ENCODE peak calls at places on chromosome 18, in six cellular contexts. One of them, this sample, is unnamed.

GRCh38 chr18:74473976-74474375 is 16.9 kb upstream of the DIPK1C start:
- DNase-seq in fibroblast of pulmonary artery: no peak
- DNase-seq in foreskin fibroblast: no peak
- DNase-seq in cardiac muscle cell: no peak
- DNase-seq in foreskin keratinocyte: no peak
- DNase-seq in cardiac fibroblast: no peak
- DNase-seq in this sample: no peak

GRCh38 chr18:43341014-43341413 is 63.7 kb upstream of the SYT4 start:
- DNase-seq in foreskin fibroblast: no peak
- DNase-seq in foreskin keratinocyte: no peak
- DNase-seq in fibroblast of pulmonary artery: no peak
- DNase-seq in cardiac muscle cell: no peak
- DNase-seq in cardiac fibroblast: no peak
- DNase-seq in this sample: no peak

GRCh38 chr18:55592106-55592505 is 4.1 kb upstream of the TCF4 start:
- DNase-seq in fibroblast of pulmonary artery: no peak
- DNase-seq in cardiac fibroblast: no peak
- DNase-seq in cardiac muscle cell: no peak
- DNase-seq in foreskin keratinocyte: no peak
- DNase-seq in foreskin fibroblast: no peak
- DNase-seq in this sample: no peak

GRCh38 chr18:11031966-11032365 is 117.4 kb downstream of the PIEZO2 start:
- DNase-seq in foreskin fibroblast: no peak
- DNase-seq in cardiac muscle cell: no peak
- DNase-seq in cardiac fibroblast: no peak
- DNase-seq in foreskin keratinocyte: no peak
- DNase-seq in fibroblast of pulmonary artery: no peak
- DNase-seq in this sample: no peak

GRCh38 chr18:7447629-7448028 is 119.5 kb upstream of the PTPRM start:
- DNase-seq in cardiac muscle cell: no peak
- DNase-seq in fibroblast of pulmonary artery: no peak
- DNase-seq in foreskin keratinocyte: peak; percentile 25
- DNase-seq in cardiac fibroblast: no peak
- DNase-seq in foreskin fibroblast: no peak
- DNase-seq in this sample: no peak

GRCh38 chr18:13573750-13574149 is 152.6 kb downstream of the FAM210A start:
- DNase-seq in foreskin fibroblast: no peak
- DNase-seq in fibroblast of pulmonary artery: no peak
- DNase-seq in cardiac muscle cell: no peak
- DNase-seq in foreskin keratinocyte: no peak
- DNase-seq in cardiac fibroblast: no peak
- DNase-seq in this sample: no peak

GRCh38 chr18:66136039-66136438 is 385.2 kb downstream of the CDH7 start:
- DNase-seq in cardiac fibroblast: no peak
- DNase-seq in fibroblast of pulmonary artery: peak; percentile 3
- DNase-seq in cardiac muscle cell: no peak
- DNase-seq in foreskin fibroblast: no peak
- DNase-seq in foreskin keratinocyte: no peak
- DNase-seq in this sample: no peak

GRCh38 chr18:69854455-69854854 is 93.2 kb downstream of the CD226 start:
- DNase-seq in fibroblast of pulmonary artery: no peak
- DNase-seq in cardiac muscle cell: no peak
- DNase-seq in foreskin fibroblast: no peak
- DNase-seq in cardiac fibroblast: no peak
- DNase-seq in foreskin keratinocyte: no peak
- DNase-seq in this sample: no peak

GRCh38 chr18:11042247-11042646 is 107.1 kb downstream of the PIEZO2 start:
- DNase-seq in foreskin fibroblast: no peak
- DNase-seq in cardiac muscle cell: peak; percentile 49
- DNase-seq in foreskin keratinocyte: no peak
- DNase-seq in cardiac fibroblast: peak; percentile 15
- DNase-seq in fibroblast of pulmonary artery: peak; percentile 71
- DNase-seq in this sample: no peak

GRCh38 chr18:77069931-77070330 is 62.7 kb downstream of the MBP start:
- DNase-seq in foreskin keratinocyte: no peak
- DNase-seq in cardiac muscle cell: no peak
- DNase-seq in foreskin fibroblast: no peak
- DNase-seq in fibroblast of pulmonary artery: no peak
- DNase-seq in cardiac fibroblast: no peak
- DNase-seq in this sample: no peak

GRCh38 chr18:58373486-58373885 is 255.4 kb downstream of the ALPK2 start:
- DNase-seq in foreskin keratinocyte: no peak
- DNase-seq in foreskin fibroblast: no peak
- DNase-seq in cardiac fibroblast: no peak
- DNase-seq in fibroblast of pulmonary artery: no peak
- DNase-seq in cardiac muscle cell: no peak
- DNase-seq in this sample: no peak

GRCh38 chr18:32289480-32290075 is 99.7 kb downstream of the MEP1B start:
- DNase-seq in cardiac muscle cell: peak; percentile 84
- DNase-seq in fibroblast of pulmonary artery: peak; percentile 86
- DNase-seq in cardiac fibroblast: peak; percentile 86
- DNase-seq in foreskin fibroblast: peak; percentile 39
- DNase-seq in foreskin keratinocyte: no peak
- DNase-seq in this sample: peak; percentile 44

GRCh38 chr18:6731197-6731596 is 1.7 kb downstream of the ARHGAP28 start:
- DNase-seq in foreskin fibroblast: peak; percentile 95
- DNase-seq in foreskin keratinocyte: no peak
- DNase-seq in fibroblast of pulmonary artery: peak; percentile 38
- DNase-seq in cardiac muscle cell: peak; percentile 65
- DNase-seq in cardiac fibroblast: peak; percentile 69
- DNase-seq in this sample: peak; percentile 85

GRCh38 chr18:31750259-31750658 is 10.4 kb downstream of the SLC25A52 start:
- DNase-seq in foreskin keratinocyte: no peak
- DNase-seq in cardiac fibroblast: no peak
- DNase-seq in foreskin fibroblast: no peak
- DNase-seq in fibroblast of pulmonary artery: no peak
- DNase-seq in cardiac muscle cell: no peak
- DNase-seq in this sample: no peak

GRCh38 chr18:12278153-12278764 is 24.1 kb downstream of the CIDEA start:
- DNase-seq in foreskin fibroblast: no peak
- DNase-seq in foreskin keratinocyte: no peak
- DNase-seq in cardiac fibroblast: no peak
- DNase-seq in cardiac muscle cell: peak; percentile 29
- DNase-seq in fibroblast of pulmonary artery: peak; percentile 26
- DNase-seq in this sample: no peak

GRCh38 chr18:35918564-35918963 is 53.9 kb upstream of the RMP24 start:
- DNase-seq in foreskin keratinocyte: no peak
- DNase-seq in cardiac muscle cell: no peak
- DNase-seq in fibroblast of pulmonary artery: no peak
- DNase-seq in foreskin fibroblast: no peak
- DNase-seq in cardiac fibroblast: no peak
- DNase-seq in this sample: no peak

GRCh38 chr18:57802166-57802868 is 798 bp downstream of the ATP8B1 start:
- DNase-seq in cardiac fibroblast: no peak
- DNase-seq in cardiac muscle cell: no peak
- DNase-seq in foreskin fibroblast: no peak
- DNase-seq in fibroblast of pulmonary artery: no peak
- DNase-seq in foreskin keratinocyte: no peak
- DNase-seq in this sample: no peak

GRCh38 chr18:13577091-13577697 is 149.2 kb downstream of the FAM210A start:
- DNase-seq in foreskin fibroblast: peak; percentile 53
- DNase-seq in fibroblast of pulmonary artery: peak; percentile 3
- DNase-seq in cardiac muscle cell: peak; percentile 29
- DNase-seq in foreskin keratinocyte: no peak
- DNase-seq in cardiac fibroblast: peak; percentile 12
- DNase-seq in this sample: no peak

GRCh38 chr18:62812891-62813290 is 97.5 kb downstream of the PHLPP1 start:
- DNase-seq in cardiac muscle cell: no peak
- DNase-seq in foreskin keratinocyte: no peak
- DNase-seq in fibroblast of pulmonary artery: no peak
- DNase-seq in cardiac fibroblast: no peak
- DNase-seq in foreskin fibroblast: no peak
- DNase-seq in this sample: no peak

GRCh38 chr18:10739152-10739551 is 213.3 kb downstream of the NAPG start:
- DNase-seq in foreskin keratinocyte: no peak
- DNase-seq in foreskin fibroblast: no peak
- DNase-seq in cardiac fibroblast: peak; percentile 14
- DNase-seq in cardiac muscle cell: peak; percentile 49
- DNase-seq in fibroblast of pulmonary artery: peak; percentile 31
- DNase-seq in this sample: no peak

GRCh38 chr18:74264303-74265020 is 27.3 kb downstream of the CYB5A start:
- DNase-seq in foreskin keratinocyte: no peak
- DNase-seq in foreskin fibroblast: no peak
- DNase-seq in fibroblast of pulmonary artery: no peak
- DNase-seq in cardiac fibroblast: no peak
- DNase-seq in cardiac muscle cell: no peak
- DNase-seq in this sample: no peak

GRCh38 chr18:11392292-11392691 is 217.1 kb upstream of the SLC35G4 start:
- DNase-seq in fibroblast of pulmonary artery: no peak
- DNase-seq in cardiac fibroblast: no peak
- DNase-seq in cardiac muscle cell: no peak
- DNase-seq in foreskin keratinocyte: no peak
- DNase-seq in foreskin fibroblast: no peak
- DNase-seq in this sample: no peak

GRCh38 chr18:62118324-62118723 is 68.5 kb downstream of the PIGN start:
- DNase-seq in fibroblast of pulmonary artery: peak; percentile 88
- DNase-seq in foreskin fibroblast: peak; percentile 56
- DNase-seq in foreskin keratinocyte: no peak
- DNase-seq in cardiac muscle cell: peak; percentile 90
- DNase-seq in cardiac fibroblast: peak; percentile 92
- DNase-seq in this sample: peak; percentile 50

GRCh38 chr18:74522635-74523548 is 11.4 kb upstream of the CNDP1 start:
- DNase-seq in cardiac fibroblast: no peak
- DNase-seq in cardiac muscle cell: no peak
- DNase-seq in foreskin keratinocyte: no peak
- DNase-seq in fibroblast of pulmonary artery: no peak
- DNase-seq in foreskin fibroblast: no peak
- DNase-seq in this sample: no peak

GRCh38 chr18:59917422-59917821 is 17.6 kb downstream of the PMAIP1 start:
- DNase-seq in cardiac fibroblast: peak; percentile 65
- DNase-seq in fibroblast of pulmonary artery: peak; percentile 82
- DNase-seq in cardiac muscle cell: peak; percentile 73
- DNase-seq in foreskin keratinocyte: no peak
- DNase-seq in foreskin fibroblast: no peak
- DNase-seq in this sample: no peak

GRCh38 chr18:21600526-21601410 is at the start of gene ESCO1:
- DNase-seq in foreskin keratinocyte: peak; percentile 93
- DNase-seq in cardiac muscle cell: peak; percentile 99
- DNase-seq in fibroblast of pulmonary artery: peak; percentile 99
- DNase-seq in cardiac fibroblast: peak; percentile 99
- DNase-seq in foreskin fibroblast: peak; percentile 97
- DNase-seq in this sample: peak; percentile 94
- TF ChIP-seq CTCF in foreskin keratinocyte: peak; percentile 99
- TF ChIP-seq CTCF in cardiac muscle cell: peak; percentile 56
- TF ChIP-seq CTCF in fibroblast of pulmonary artery: peak; percentile 54
- TF ChIP-seq CTCF in cardiac fibroblast: peak; percentile 68
- TF ChIP-seq CTCF in foreskin fibroblast: peak; percentile 57
- TF ChIP-seq CTCF in this sample: peak; percentile 68

GRCh38 chr18:68662779-68663178 is 52.1 kb downstream of the TMX3 start:
- DNase-seq in cardiac fibroblast: peak; percentile 20
- DNase-seq in cardiac muscle cell: peak; percentile 31
- DNase-seq in fibroblast of pulmonary artery: peak; percentile 42
- DNase-seq in foreskin keratinocyte: peak; percentile 7
- DNase-seq in foreskin fibroblast: no peak
- DNase-seq in this sample: no peak

GRCh38 chr18:68666316-68666715 is 48.6 kb downstream of the TMX3 start:
- DNase-seq in foreskin fibroblast: no peak
- DNase-seq in cardiac muscle cell: peak; percentile 37
- DNase-seq in fibroblast of pulmonary artery: peak; percentile 14
- DNase-seq in foreskin keratinocyte: no peak
- DNase-seq in cardiac fibroblast: peak; percentile 58
- DNase-seq in this sample: no peak

GRCh38 chr18:68665623-68666022 is 49.3 kb downstream of the TMX3 start:
- DNase-seq in fibroblast of pulmonary artery: no peak
- DNase-seq in foreskin fibroblast: no peak
- DNase-seq in cardiac fibroblast: no peak
- DNase-seq in foreskin keratinocyte: no peak
- DNase-seq in cardiac muscle cell: no peak
- DNase-seq in this sample: no peak

DNA sequence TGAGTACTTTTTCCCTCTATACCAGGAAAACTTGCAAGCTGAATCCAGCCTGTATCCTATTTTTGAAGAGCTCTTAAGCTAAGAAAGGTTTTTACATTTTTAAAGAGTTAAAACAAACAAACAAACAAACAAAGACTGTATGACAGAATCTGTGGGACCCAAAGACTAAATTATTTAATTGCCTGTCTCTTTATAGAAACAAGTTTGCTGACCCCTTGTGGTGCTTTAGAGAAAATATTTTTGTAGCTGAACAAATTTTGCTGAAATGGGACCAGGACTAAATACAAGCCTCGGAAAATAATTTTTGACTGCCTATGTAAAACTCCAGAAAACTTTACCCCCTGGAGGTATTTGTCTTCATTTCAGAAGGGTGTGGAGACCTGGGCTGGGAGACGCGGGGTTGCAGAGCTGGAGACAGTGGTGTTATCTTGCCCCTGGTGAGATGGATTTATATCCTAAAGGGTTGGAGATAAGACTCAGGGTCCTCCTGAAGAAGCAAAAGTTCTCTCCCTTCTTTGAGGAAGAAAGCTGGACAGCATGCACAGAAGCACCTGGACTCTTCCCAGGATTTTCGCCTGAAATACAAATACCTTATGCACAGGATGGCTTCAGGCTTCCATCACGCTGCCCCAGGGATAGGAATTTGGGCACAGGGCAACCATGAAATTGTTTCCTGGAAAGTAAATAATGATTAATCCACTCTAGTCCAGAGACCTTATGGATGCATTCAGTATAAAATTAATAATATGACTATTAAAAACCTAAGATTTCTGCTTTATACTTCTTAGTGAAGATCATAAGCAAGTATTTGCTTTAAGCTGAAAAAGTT is 54.3 kb downstream of the TMX3 start:
- DNase-seq in cardiac fibroblast: peak; percentile 74
- DNase-seq in foreskin fibroblast: peak; percentile 24
- DNase-seq in fibroblast of pulmonary artery: peak; percentile 75
- DNase-seq in cardiac muscle cell: peak; percentile 73
- DNase-seq in foreskin keratinocyte: no peak
- DNase-seq in this sample: peak; percentile 22
- TF ChIP-seq CTCF in cardiac fibroblast: peak; percentile 54
- TF ChIP-seq CTCF in foreskin fibroblast: peak; percentile 16
- TF ChIP-seq CTCF in fibroblast of pulmonary artery: peak; percentile 55
- TF ChIP-seq CTCF in cardiac muscle cell: peak; percentile 51
- TF ChIP-seq CTCF in foreskin keratinocyte: peak; percentile 75
- TF ChIP-seq CTCF in this sample: peak; percentile 50

GRCh38 chr18:2952605-2953004 is 60.3 kb downstream of the LPIN2 start:
- DNase-seq in foreskin fibroblast: no peak
- DNase-seq in cardiac fibroblast: no peak
- DNase-seq in foreskin keratinocyte: no peak
- DNase-seq in fibroblast of pulmonary artery: no peak
- DNase-seq in cardiac muscle cell: no peak
- DNase-seq in this sample: no peak

DNA sequence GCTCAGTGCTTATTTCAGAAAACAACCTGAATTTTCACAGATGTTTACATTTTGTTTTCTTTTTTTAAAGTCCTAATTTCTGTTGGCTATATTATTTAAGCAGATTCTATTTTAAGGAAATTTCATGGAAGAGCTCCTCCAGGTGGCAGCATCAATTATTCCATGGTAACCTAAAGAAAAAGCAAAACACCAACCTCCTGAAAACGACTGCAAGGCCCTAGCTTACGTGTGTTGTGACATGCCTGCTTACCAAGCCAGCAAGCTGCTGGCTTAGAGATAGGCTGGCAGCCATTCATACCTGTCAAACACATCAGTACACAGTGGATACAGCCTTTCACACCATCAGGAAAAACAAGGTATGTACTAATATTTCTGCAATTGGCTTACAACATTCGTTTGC is 64.9 kb downstream of the LPIN2 start:
- DNase-seq in foreskin fibroblast: peak; percentile 24
- DNase-seq in foreskin keratinocyte: peak; percentile 48
- DNase-seq in fibroblast of pulmonary artery: peak; percentile 81
- DNase-seq in cardiac muscle cell: peak; percentile 78
- DNase-seq in cardiac fibroblast: peak; percentile 86
- DNase-seq in this sample: no peak
- TF ChIP-seq CTCF in foreskin fibroblast: peak; percentile 38
- TF ChIP-seq CTCF in foreskin keratinocyte: peak; percentile 66
- TF ChIP-seq CTCF in fibroblast of pulmonary artery: peak; percentile 54
- TF ChIP-seq CTCF in cardiac muscle cell: peak; percentile 50
- TF ChIP-seq CTCF in cardiac fibroblast: peak; percentile 43
- TF ChIP-seq CTCF in this sample: peak; percentile 24

GRCh38 chr18:78271790-78272189 is 707.8 kb upstream of the SALL3 start:
- DNase-seq in cardiac fibroblast: no peak
- DNase-seq in fibroblast of pulmonary artery: no peak
- DNase-seq in foreskin keratinocyte: no peak
- DNase-seq in foreskin fibroblast: no peak
- DNase-seq in cardiac muscle cell: no peak
- DNase-seq in this sample: no peak
- TF ChIP-seq CTCF in cardiac fibroblast: no peak
- TF ChIP-seq CTCF in fibroblast of pulmonary artery: no peak
- TF ChIP-seq CTCF in foreskin keratinocyte: no peak
- TF ChIP-seq CTCF in foreskin fibroblast: no peak
- TF ChIP-seq CTCF in cardiac muscle cell: no peak
- TF ChIP-seq CTCF in this sample: no peak